ENCODE peak calls at places on chromosomes 12 and 14, in seven cellular contexts. S, A, P, H, B, L and K are unnamed samples.

GRCh38 chr14:88802596-88802995 is 9.8 kb upstream of the EML5 start:
- DNase-seq in S (no peak), A (no peak), P (no peak), H (no peak), B (no peak), L (no peak), K (no peak)

GRCh38 chr12:88113871-88114270 is 28.0 kb downstream of the CEP290 start:
- DNase-seq in S (no peak), A (no peak), P (no peak), H (no peak), B (no peak), L (no peak), K (peak; percentile 27)

GRCh38 chr14:63993992-63994391 is 141.2 kb downstream of the SYNE2 start:
- DNase-seq in S (no peak), A (no peak), P (peak; percentile 16), H (no peak), B (no peak), L (no peak), K (peak; percentile 17)

GRCh38 chr14:99586761-99587462 is 17.1 kb downstream of the CCDC85C start:
- DNase-seq in S (no peak), A (no peak), P (no peak), H (no peak), B (no peak), L (no peak), K (no peak)

GRCh38 chr12:110314308-110314707 is 33.3 kb downstream of the ATP2A2 start:
- DNase-seq in S (no peak), A (no peak), P (peak; percentile 30), H (peak; percentile 47), B (no peak), L (no peak), K (peak; percentile 59)

GRCh38 chr12:27969901-27970390 is 2.6 kb downstream of the PTHLH start:
- DNase-seq in S (peak; percentile 40), A (peak; percentile 10), P (peak; percentile 66), H (peak; percentile 38), B (peak; percentile 72), L (peak; percentile 79), K (peak; percentile 89)

GRCh38 chr14:82855912-82856381 is 1322.3 kb upstream of the SEL1L start:
- DNase-seq in S (no peak), A (no peak), P (peak; percentile 15), H (no peak), B (no peak), L (no peak), K (peak; percentile 72)

GRCh38 chr12:105492591-105492990 is 162.1 kb downstream of the C12orf75 start:
- DNase-seq in S (no peak), A (no peak), P (no peak), H (no peak), B (no peak), L (no peak), K (no peak)

GRCh38 chr12:26273811-26274210 is 78.4 kb downstream of the SSPN start:
- DNase-seq in S (no peak), A (no peak), P (no peak), H (no peak), B (no peak), L (no peak), K (no peak)

GRCh38 chr12:1592444-1593231 is 1.7 kb downstream of the FBXL14 start:
- DNase-seq in S (no peak), A (peak; percentile 54), P (no peak), H (no peak), B (no peak), L (peak; percentile 25), K (no peak)

GRCh38 chr12:101698782-101699347 is 1.4 kb downstream of the CHPT1 start:
- DNase-seq in S (no peak), A (no peak), P (no peak), H (no peak), B (no peak), L (peak; percentile 13), K (peak; percentile 8)

GRCh38 chr12:65685514-65685913 is 138.8 kb upstream of the HMGA2 start:
- DNase-seq in S (no peak), A (no peak), P (peak; percentile 63), H (peak; percentile 24), B (no peak), L (no peak), K (no peak)

GRCh38 chr12:105331805-105332251 is 1.3 kb downstream of the C12orf75 start:
- DNase-seq in S (no peak), A (peak; percentile 27), P (no peak), H (peak; percentile 32), B (peak; percentile 30), L (no peak), K (peak; percentile 59)

GRCh38 chr14:50775357-50775756 is 55.6 kb downstream of the NIN start:
- DNase-seq in S (no peak), A (no peak), P (peak; percentile 53), H (no peak), B (no peak), L (no peak), K (peak; percentile 79)

GRCh38 chr12:67517181-67517887 is 131.2 kb upstream of the DYRK2 start:
- DNase-seq in S (peak; percentile 60), A (no peak), P (no peak), H (no peak), B (peak; percentile 56), L (peak; percentile 85), K (peak; percentile 97)

GRCh38 chr12:56151672-56152131 is 685 bp upstream of the MYL6B start:
- DNase-seq in S (no peak), A (peak; percentile 48), P (no peak), H (peak; percentile 80), B (peak; percentile 68), L (peak; percentile 79), K (peak; percentile 26)

GRCh38 chr14:58501214-58501816 is 73.8 kb downstream of the KIAA0586 start:
- DNase-seq in S (no peak), A (no peak), P (peak; percentile 67), H (peak; percentile 54), B (no peak), L (no peak), K (peak; percentile 49)

GRCh38 chr14:35480119-35480769 is 53.7 kb upstream of the INSM2 start:
- DNase-seq in S (no peak), A (no peak), P (no peak), H (no peak), B (no peak), L (no peak), K (peak; percentile 14)

GRCh38 chr14:84404246-84404645 is 1125.7 kb upstream of the FLRT2 start:
- DNase-seq in S (no peak), A (no peak), P (no peak), H (no peak), B (no peak), L (no peak), K (no peak)

GRCh38 chr12:64083285-64084210 is 138.5 kb downstream of the KICS2 start:
- DNase-seq in S (peak; percentile 83), A (no peak), P (peak; percentile 61), H (no peak), B (peak; percentile 87), L (peak; percentile 94), K (peak; percentile 62)

GRCh38 chr14:70999117-70999516 is 91.9 kb downstream of the PCNX1 start:
- DNase-seq in S (no peak), A (no peak), P (no peak), H (no peak), B (no peak), L (no peak), K (no peak)
- H3K4me1 ChIP-seq in S (no peaks in the 10 kb centered on the region), A (peaks cover 79% of the 10 kb centered on the region), P (no peaks in the 10 kb centered on the region), H (peaks cover 17% of the 10 kb centered on the region), B (peaks cover 5% of the 10 kb centered on the region), L (peaks cover 5% of the 10 kb centered on the region), K (peaks cover under 1% of the 10 kb centered on the region)

GRCh38 chr12:121092034-121092433 is 40.6 kb upstream of the P2RX7 start:
- DNase-seq in S (no peak), A (no peak), P (no peak), H (no peak), B (no peak), L (no peak), K (no peak)

GRCh38 chr12:121099779-121100178 is 32.9 kb upstream of the P2RX7 start:
- DNase-seq in S (no peak), A (no peak), P (no peak), H (no peak), B (no peak), L (no peak), K (no peak)

GRCh38 chr12:121093487-121093891 is 39.2 kb upstream of the P2RX7 start:
- DNase-seq in S (no peak), A (no peak), P (no peak), H (no peak), B (no peak), L (no peak), K (no peak)

GRCh38 chr12:121095544-121096198 is 37.0 kb upstream of the P2RX7 start:
- DNase-seq in S (peak; percentile 65), A (peak; percentile 74), P (peak; percentile 83), H (peak; percentile 25), B (peak; percentile 78), L (peak; percentile 69), K (no peak)

DNA sequence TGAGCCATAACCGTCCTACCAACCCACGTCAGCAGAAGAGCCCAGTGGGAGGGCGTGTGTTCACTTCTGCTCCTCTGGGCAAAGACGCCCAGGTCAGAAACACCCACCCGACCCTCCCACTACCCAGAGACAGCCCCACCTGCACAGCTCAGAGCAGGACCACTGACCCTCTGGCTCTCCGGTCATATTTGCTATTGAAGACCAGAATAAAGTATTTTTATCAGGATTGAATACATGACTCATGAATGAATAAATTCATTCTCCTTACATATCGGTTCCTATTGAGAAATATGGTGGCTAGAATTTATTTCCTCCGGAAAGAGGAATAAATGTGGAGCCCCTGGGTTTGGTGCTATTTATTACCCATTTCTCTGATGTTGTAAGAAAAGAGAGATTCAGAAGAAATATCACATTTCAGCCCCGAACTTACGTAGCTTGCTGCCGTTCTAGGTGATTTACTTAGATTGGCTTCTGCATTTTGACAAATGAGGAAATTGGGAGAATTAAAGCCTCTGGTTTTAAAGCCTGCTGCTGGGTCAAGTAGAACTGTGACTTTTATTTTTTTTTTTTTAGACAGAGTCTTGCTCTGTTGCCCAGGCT is 36.4 kb upstream of the P2RX7 start:
- DNase-seq in S (no peak), A (no peak), P (no peak), H (no peak), B (no peak), L (no peak), K (no peak)
- TF ChIP-seq CTCF in S (no peak), A (peak; percentile 29), P (no peak), H (no peak), B (no peak), L (no peak), K (no peak)

GRCh38 chr12:12723681-12724420 is 6.7 kb downstream of the CDKN1B start:
- DNase-seq in S (peak; percentile 53), A (peak; percentile 23), P (peak; percentile 57), H (no peak), B (peak; percentile 44), L (peak; percentile 59), K (no peak)
- H3K27me3 ChIP-seq in S (no peaks in the 10 kb centered on the region), A (no peaks in the 10 kb centered on the region), P (no peaks in the 10 kb centered on the region), H (no peaks in the 10 kb centered on the region), B (no peaks in the 10 kb centered on the region), L (no peaks in the 10 kb centered on the region), K (no peaks in the 10 kb centered on the region)

GRCh38 chr14:24098927-24099813 is 5.1 kb downstream of the PCK2 start:
- DNase-seq in S (no peak), A (no peak), P (no peak), H (no peak), B (peak; percentile 69), L (peak; percentile 97), K (no peak)
- H3K4me1 ChIP-seq in S (peaks cover 8% of the 10 kb centered on the region), A (peaks cover 10% of the 10 kb centered on the region), P (peaks cover 9% of the 10 kb centered on the region), H (peaks cover 50% of the 10 kb centered on the region), B (peaks cover 20% of the 10 kb centered on the region), L (peaks cover 51% of the 10 kb centered on the region), K (no peaks in the 10 kb centered on the region)

GRCh38 chr12:37672655-37673260 is 643.8 kb upstream of the ALG10B start:
- DNase-seq in S (no peak), A (no peak), P (no peak), H (no peak), B (no peak), L (no peak), K (no peak)
- TF ChIP-seq CTCF in S (no peak), A (no peak), P (no peak), H (no peak), B (no peak), L (no peak), K (peak; percentile 35)